ENCODE peak calls at places on chromosomes 2 and 18, in nine cellular contexts. E is AG09309; N is GM10248; Q is germinal center; H is activated naive CD8-positive, alpha-beta T cell treated with anti-CD3 and anti-CD28 coated beads, Interleukin-2, amount 50 U/mL, for 16 hours; J is Caki2; I is foreskin fibroblast; T is stimulated activated CD4-positive, alpha-beta T cell treated with anti-CD3 and anti-CD28 coated beads, Interleukin-1b, Interleukin-23, amount 100 ng/mL, for 24 hours; G is HFFc6. K is an unnamed sample.

GRCh38 chr2:237922641-237923361 is 44.0 kb upstream of the UBE2F start:
- DNase-seq in H (no peak), T (no peak), J (no peak), G (no peak), I (no peak), E (no peak), N (no peak), Q (no peak), K (no peak)

GRCh38 chr2:236782938-236783337 is 213.3 kb downstream of the ACKR3 start:
- DNase-seq in G (no peak), J (no peak), I (no peak), H (no peak), T (no peak), Q (no peak), N (no peak), E (no peak), K (no peak)

GRCh38 chr18:61765097-61765496 is 127.7 kb downstream of the RNF152 start:
- DNase-seq in G (peak; percentile 88), J (no peak), H (no peak), N (no peak), T (no peak), I (peak; percentile 61), E (peak; percentile 60), Q (no peak), K (no peak)

GRCh38 chr2:54871457-54872103 is 148.1 kb downstream of the EML6 start:
- DNase-seq in T (no peak), E (peak; percentile 8), N (no peak), G (peak; percentile 13), J (no peak), I (peak; percentile 63), H (no peak), Q (no peak), K (peak; percentile 24)

GRCh38 chr2:219627105-219628100 is at the start of gene SLC4A3:
- DNase-seq in Q (peak; percentile 47), T (no peak), J (no peak), E (no peak), I (peak; percentile 26), N (no peak), G (no peak), H (no peak), K (no peak)

GRCh38 chr2:219252900-219253752 is at the start of gene TUBA4B:
- DNase-seq in G (peak; percentile 35), J (peak; percentile 23), T (no peak), H (no peak), Q (peak; percentile 50), N (peak; percentile 50), I (peak; percentile 40), E (no peak), K (no peak)

GRCh38 chr2:217909156-217909820 is 93.5 kb downstream of the TNS1 start:
- DNase-seq in E (no peak), T (no peak), G (no peak), H (no peak), I (no peak), J (no peak), N (no peak), Q (no peak), K (no peak)

GRCh38 chr2:207113403-207113802 is 52.3 kb downstream of the KLF7 start:
- DNase-seq in H (no peak), Q (no peak), I (no peak), G (no peak), E (no peak), T (no peak), J (no peak), N (no peak), K (no peak)

GRCh38 chr2:197556456-197556855 is 40.6 kb downstream of the MOB4 start:
- DNase-seq in T (no peak), G (no peak), I (no peak), Q (no peak), H (no peak), E (no peak), J (no peak), N (no peak), K (no peak)

GRCh38 chr2:45745231-45745630 is 93.8 kb downstream of the PRKCE start:
- DNase-seq in Q (no peak), T (no peak), H (no peak), E (no peak), I (no peak), N (no peak), J (no peak), G (no peak), K (no peak)

GRCh38 chr2:192000196-192000990 is 153.5 kb upstream of the CAVIN2 start:
- DNase-seq in H (no peak), T (no peak), E (no peak), I (no peak), J (no peak), G (no peak), N (no peak), Q (no peak), K (no peak)

GRCh38 chr2:109364212-109364611 is 235.2 kb downstream of the SH3RF3 start:
- DNase-seq in T (no peak), G (no peak), J (no peak), E (no peak), H (no peak), Q (no peak), N (no peak), I (no peak), K (no peak)

GRCh38 chr2:136081582-136082210 is 36.3 kb downstream of the CXCR4 start:
- DNase-seq in H (no peak), E (no peak), G (no peak), N (no peak), Q (no peak), I (no peak), J (no peak), T (no peak), K (no peak)

GRCh38 chr2:157751462-157752058 is 122.9 kb upstream of the ACVR1C start:
- DNase-seq in E (no peak), I (no peak), J (peak; percentile 16), Q (no peak), H (no peak), N (no peak), T (no peak), G (no peak), K (no peak)

GRCh38 chr18:2218101-2218500 is 353.2 kb downstream of the METTL4 start:
- DNase-seq in N (no peak), Q (no peak), H (no peak), E (no peak), G (no peak), T (no peak), J (no peak), I (no peak), K (no peak)

GRCh38 chr2:129864719-129865118 is 114.7 kb upstream of the RAB6C start:
- DNase-seq in Q (no peak), J (no peak), E (no peak), H (no peak), G (no peak), I (no peak), N (no peak), T (no peak), K (no peak)

K was measured in SIG-M5.